ENCODE peak calls at places on chromosomes 3 and 15, in four cellular contexts. U, I, E and A are unnamed samples.
A peak's percentile ranks its signal among the peaks of the same experiment; 100 is the strongest.

GRCh38 chr3:178964551-178964950 is 107.1 kb downstream of the ZMAT3 start:
- DNase-seq in I (no peak), U (no peak), E (no peak), A (no peak)

GRCh38 chr3:61864886-61865285 is 303.5 kb downstream of the PTPRG start:
- DNase-seq in U (no peak), I (no peak), E (no peak), A (no peak)

GRCh38 chr15:41561777-41562145 is 2.7 kb downstream of the TYRO3 start:
- DNase-seq in I (no peak), E (no peak), U (peak; percentile 18), A (no peak)

GRCh38 chr3:162354343-162354742 is 857.7 kb downstream of the OTOL1 start:
- DNase-seq in E (no peak), I (no peak), U (no peak), A (no peak)

GRCh38 chr15:70320077-70320830 is 222.5 kb upstream of the TLE3 start:
- DNase-seq in E (no peak), U (no peak), I (no peak), A (no peak)

GRCh38 chr3:149783576-149783975 is 8.8 kb downstream of the ANKUB1 start:
- DNase-seq in I (peak; percentile 31), U (no peak), E (no peak), A (no peak)

GRCh38 chr3:110971010-110971585 is 100.5 kb upstream of the NECTIN3 start:
- DNase-seq in U (no peak), I (no peak), E (no peak), A (no peak)

GRCh38 chr3:163863146-163863545 is 1215.2 kb downstream of the SI start:
- DNase-seq in U (no peak), I (no peak), E (no peak), A (no peak)

GRCh38 chr3:105355355-105356063 is 11.2 kb upstream of the ALCAM start:
- DNase-seq in E (no peak), I (no peak), U (peak; percentile 80), A (no peak)

GRCh38 chr3:151789853-151790463 is 24.0 kb upstream of the AADAC start:
- DNase-seq in I (no peak), E (no peak), U (no peak), A (no peak)

GRCh38 chr3:127167315-127168043 is 25.5 kb upstream of the PRR23E start:
- DNase-seq in E (no peak), I (no peak), U (no peak), A (no peak)

GRCh38 chr3:146746190-146746589 is 141.0 kb upstream of the PLSCR5 start:
- DNase-seq in E (no peak), I (no peak), U (peak; percentile 97), A (no peak)

GRCh38 chr3:138818175-138818574 is 16.6 kb downstream of the PIK3CB start:
- DNase-seq in U (no peak), I (no peak), E (no peak), A (no peak)

GRCh38 chr15:74451322-74451721 is 9.6 kb downstream of the UBL7 start:
- DNase-seq in E (no peak), I (no peak), U (no peak), A (no peak)

DNA sequence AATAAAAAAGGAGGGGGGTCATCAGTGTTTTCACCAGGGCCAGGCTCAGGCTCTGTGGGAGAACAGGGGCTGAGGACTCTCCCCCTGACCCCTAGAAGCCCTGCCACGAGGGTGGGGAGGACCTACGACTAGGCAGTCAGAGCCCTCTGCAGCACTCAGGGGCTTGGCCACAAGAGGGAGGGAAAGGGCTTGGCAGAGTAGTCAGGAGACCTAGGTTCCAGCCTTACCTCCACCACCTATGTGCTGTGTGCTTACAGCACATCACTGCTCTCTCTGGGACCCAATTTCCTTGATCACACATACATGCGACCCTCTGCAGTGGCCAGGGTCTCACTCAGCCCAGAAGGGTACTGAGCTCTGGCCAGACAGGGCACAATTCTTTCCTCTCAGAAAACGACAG is 16.3 kb upstream of the SKIC8 start:
- DNase-seq in E (no peak), I (no peak), U (peak; percentile 61), A (no peak)
- TF ChIP-seq CTCF in E (no peak), I (no peak), U (peak; percentile 55), A (no peak)

GRCh38 chr3:10187295-10187876 is 22.7 kb downstream of the IRAK2 start:
- DNase-seq in U (no peak), E (no peak), I (no peak), A (no peak)
- H3K27ac ChIP-seq in U (no peak overlapping the region), E (peak overlapping the region; percentile 16), I (peak overlapping the region; percentile 13), A (no peak overlapping the region)

DNA sequence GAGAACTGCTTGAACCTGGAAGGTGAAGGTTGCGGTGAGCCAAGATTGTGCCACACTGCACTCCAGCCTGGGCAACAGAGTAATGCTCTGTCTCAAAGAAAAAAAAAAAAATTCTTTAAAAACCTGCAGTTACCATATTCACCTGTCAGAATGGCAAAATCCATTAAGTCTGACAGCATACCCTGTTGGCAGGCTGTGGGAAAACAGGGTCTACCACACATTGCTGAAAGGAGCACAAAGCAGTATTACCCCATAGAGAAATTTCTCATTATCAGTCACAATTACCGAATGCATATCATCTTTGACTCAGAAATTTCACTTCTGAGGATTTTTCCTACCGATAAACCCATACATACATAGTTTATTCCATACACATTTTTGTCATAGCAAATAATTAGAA is 264.1 kb upstream of the SLCO3A1 start:
- DNase-seq in I (no peak), U (no peak), E (no peak), A (no peak)
- TF ChIP-seq CTCF in I (no peak), U (no peak), E (no peak), A (no peak)

GRCh38 chr3:187031934-187032333 is 101.6 kb downstream of the ST6GAL1 start:
- DNase-seq in I (no peak), E (no peak), U (no peak), A (no peak)
- H3K27ac ChIP-seq in I (no peak overlapping the region), E (no peak overlapping the region), U (no peak overlapping the region), A (peak overlapping the region; percentile 39)

DNA sequence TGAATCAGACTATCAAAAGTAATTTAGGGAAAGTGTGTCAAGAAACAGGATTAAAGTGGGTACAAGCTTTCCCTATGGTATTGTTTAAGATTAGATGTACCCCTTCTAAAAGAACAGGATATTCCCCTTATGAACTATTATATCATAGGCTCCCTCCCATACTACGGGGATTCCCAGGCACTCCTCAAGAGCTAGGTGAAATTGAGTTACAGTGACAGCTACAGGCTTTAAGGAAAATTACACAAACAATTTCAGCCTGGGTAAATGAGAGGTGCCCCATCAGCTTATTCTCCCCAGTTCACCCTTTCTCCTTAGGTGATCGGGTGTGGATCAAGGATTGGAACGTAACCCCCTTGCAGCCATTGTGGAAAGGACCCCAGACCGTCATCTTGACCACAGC is 240.8 kb upstream of the CNTN6 start:
- DNase-seq in I (no peak), U (peak; percentile 9), E (no peak), A (no peak)
- TF ChIP-seq CTCF in I (no peak), U (no peak), E (no peak), A (no peak)

GRCh38 chr3:46113608-46114007 is 86.3 kb upstream of the XCR1 start:
- DNase-seq in E (no peak), I (no peak), U (no peak), A (no peak)

GRCh38 chr3:46110701-46111493 is 83.6 kb upstream of the XCR1 start:
- DNase-seq in U (no peak), I (no peak), E (no peak), A (no peak)

GRCh38 chr3:46112296-46112695 is 85.0 kb upstream of the XCR1 start:
- DNase-seq in U (no peak), I (no peak), E (no peak), A (no peak)

GRCh38 chr3:46112984-46113383 is 85.7 kb upstream of the XCR1 start:
- DNase-seq in E (no peak), I (no peak), U (no peak), A (no peak)

DNA sequence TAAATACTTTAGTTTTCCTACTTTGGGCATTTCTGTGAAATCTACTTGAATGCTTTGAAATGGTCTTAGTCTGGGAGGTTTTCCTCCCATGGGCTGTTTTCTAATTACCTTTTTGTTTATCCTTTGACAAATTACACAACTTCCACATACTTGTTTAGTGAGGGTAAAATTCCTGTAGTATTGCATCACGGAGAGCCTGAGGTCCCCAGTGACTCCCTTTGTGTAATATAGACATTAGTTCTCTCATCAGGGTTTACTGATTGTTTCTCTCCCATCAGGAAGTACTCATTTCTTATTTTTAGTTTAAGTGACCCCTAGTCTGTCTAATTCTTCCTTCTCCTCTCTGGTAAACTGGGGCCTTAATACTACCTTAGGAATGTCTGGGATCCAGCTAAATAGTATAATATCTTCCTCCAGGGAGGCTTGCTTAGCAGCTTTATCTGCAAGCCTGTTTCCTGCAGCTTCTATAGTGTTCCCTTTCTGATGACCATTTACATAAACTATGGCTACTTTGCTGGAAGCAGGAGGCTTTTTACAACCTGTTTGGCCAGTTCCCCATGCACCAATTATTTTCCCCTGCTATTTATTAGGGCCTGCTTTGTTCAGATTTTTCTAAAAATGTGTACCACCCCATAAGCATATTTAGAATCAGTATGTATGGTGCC is 87.2 kb upstream of the XCR1 start:
- DNase-seq in U (peak; percentile 7), E (no peak), I (no peak), A (no peak)
- H3K27ac ChIP-seq in U (no peak overlapping the region), E (no peak overlapping the region), I (peak overlapping the region; percentile 55), A (no peak overlapping the region)

GRCh38 chr3:55720614-55721013 is 233.5 kb upstream of the WNT5A start:
- DNase-seq in U (peak; percentile 30), E (no peak), I (peak; percentile 1), A (no peak)
- TF ChIP-seq CTCF in U (peak; percentile 42), E (no peak), I (no peak), A (no peak)